ENCODE peak calls at places on chromosome 17, in four cellular contexts. D is brain microvascular endothelial cell, F is ascending aorta, P is COR-L47. X is an unnamed sample.

GRCh38 chr17:77109159-77110005 is 31.4 kb upstream of the SEC14L1 start:
- DNase-seq in F (no peak), D (no peak), P (no peak), X (no peak)

GRCh38 chr17:79938696-79939435 is 96.8 kb downstream of the TBC1D16 start:
- DNase-seq in P (no peak), F (no peak), D (no peak), X (no peak)

GRCh38 chr17:32356378-32356743 is 6.4 kb downstream of the ZNF207 start:
- DNase-seq in D (no peak), P (no peak), F (no peak), X (no peak)

GRCh38 chr17:45293413-45294211 is 23.2 kb downstream of the MAP3K14 start:
- DNase-seq in P (no peak), D (peak), F (peak), X (no peak)

GRCh38 chr17:38605230-38605851 is 411 bp downstream of the SRCIN1 start:
- DNase-seq in P (no peak), F (no peak), D (no peak), X (no peak)

GRCh38 chr17:1000597-1001490 is 3.9 kb downstream of the TIMM22 start:
- DNase-seq in F (peak), D (peak), P (no peak), X (no peak)

GRCh38 chr17:48595107-48595999 is 1.8 kb upstream of the HOXB5 start:
- DNase-seq in P (no peak), D (no peak), F (no peak), X (no peak)

GRCh38 chr17:57900991-57901743 is 51.3 kb upstream of the MRPS23 start:
- DNase-seq in F (no peak), P (peak), D (no peak), X (no peak)

GRCh38 chr17:82226809-82227628 is 1.8 kb upstream of the SLC16A3 start:
- DNase-seq in D (no peak), P (no peak), F (no peak), X (no peak)

GRCh38 chr17:30821751-30822723 is 2.5 kb downstream of the CRLF3 start:
- DNase-seq in D (no peak), P (no peak), F (no peak), X (no peak)

GRCh38 chr17:77132411-77133086 is 8.2 kb upstream of the SEC14L1 start:
- DNase-seq in P (no peak), D (peak), F (no peak), X (no peak)

GRCh38 chr17:65794572-65794971 is 233.1 kb upstream of the AXIN2 start:
- DNase-seq in P (no peak), F (no peak), D (peak), X (no peak)

GRCh38 chr17:79425686-79426085 is 185.2 kb downstream of the RBFOX3 start:
- DNase-seq in P (no peak), F (no peak), D (no peak), X (no peak)

GRCh38 chr17:36470499-36470898 is 16.0 kb upstream of the ZNHIT3 start:
- DNase-seq in P (no peak), F (no peak), D (no peak), X (no peak)

GRCh38 chr17:16428098-16428882 is 12.9 kb downstream of the TRPV2 start:
- DNase-seq in F (no peak), P (no peak), D (no peak), X (no peak)

GRCh38 chr17:65356524-65356923 is 204.9 kb downstream of the AXIN2 start:
- DNase-seq in F (no peak), P (no peak), D (no peak), X (no peak)

GRCh38 chr17:38430316-38430715 is 2.1 kb downstream of the ARHGAP23 start:
- DNase-seq in P (no peak), F (no peak), D (no peak), X (no peak)

GRCh38 chr17:72535779-72536178 is 415.0 kb downstream of the SOX9 start:
- DNase-seq in D (no peak), F (no peak), P (no peak), X (no peak)

GRCh38 chr17:10683853-10684252 is 13.5 kb downstream of the SCO1 start:
- DNase-seq in P (no peak), D (no peak), F (no peak), X (no peak)

GRCh38 chr17:18987862-18988545 is 16.6 kb downstream of the FAM83G start:
- DNase-seq in F (no peak), D (no peak), P (no peak), X (no peak)

GRCh38 chr17:29619251-29619650 is 3.5 kb downstream of the CORO6 start:
- DNase-seq in F (no peak), D (no peak), P (no peak), X (no peak)

GRCh38 chr17:36000730-36001108 is 634 bp downstream of the CCL15 start:
- DNase-seq in F (peak), D (no peak), P (no peak), X (no peak)

GRCh38 chr17:63843387-63844292 is 1.2 kb upstream of the SMARCD2 start:
- DNase-seq in D (peak), P (no peak), F (peak), X (no peak)

GRCh38 chr17:59763861-59764260 is 56.4 kb downstream of the VMP1 start:
- DNase-seq in D (peak), F (no peak), P (no peak), X (no peak)

X was measured in NK-92 treated with Interleukin-12 subunit alpha and Interleukin-12 subunit beta, amount 100 ng/mL, for 24 hours.